ENCODE peak calls at places on chromosomes 11 and 22, in four cellular contexts. W is HepG2, G is K562, O is GM12878. R is an unnamed sample.
A peak's percentile ranks its signal among the peaks of the same experiment; 100 is the strongest.

GRCh38 chr11:29527391-29527936 is 489.4 kb downstream of the KCNA4 start:
- DNase-seq in W (peak; percentile 35), G (no peak), O (no peak), R (no peak)

GRCh38 chr22:50606561-50607365 is 6.2 kb downstream of the MAPK8IP2 start:
- DNase-seq in W (no peak), G (no peak), O (no peak), R (no peak)

GRCh38 chr11:132056689-132057088 is 686.3 kb downstream of the NTM start:
- DNase-seq in W (no peak), G (no peak), O (no peak), R (no peak)

GRCh38 chr11:75334402-75334891 is 17.0 kb downstream of the ARRB1 start:
- DNase-seq in W (no peak), G (peak; percentile 70), O (no peak), R (peak; percentile 37)

GRCh38 chr11:77167111-77167626 is 39.1 kb downstream of the MYO7A start:
- DNase-seq in W (no peak), G (no peak), O (no peak), R (no peak)

GRCh38 chr22:50270302-50271010 is at the start of gene MAPK11:
- DNase-seq in W (peak; percentile 47), G (peak; percentile 79), O (no peak), R (peak; percentile 87)

GRCh38 chr11:124751391-124751740 is 689 bp downstream of the VSIG2 start:
- DNase-seq in W (no peak), G (no peak), O (no peak), R (peak; percentile 22)

GRCh38 chr11:44622190-44622650 is 56.8 kb downstream of the CD82 start:
- DNase-seq in W (no peak), G (no peak), O (no peak), R (no peak)

GRCh38 chr22:47130883-47131610 is 368.6 kb downstream of the TBC1D22A start:
- DNase-seq in W (no peak), G (no peak), O (no peak), R (no peak)

GRCh38 chr11:61893981-61894380 is 2.6 kb upstream of the FADS3 start:
- DNase-seq in W (no peak), G (no peak), O (no peak), R (no peak)

GRCh38 chr22:17732251-17732854 is 41.9 kb downstream of the BID start:
- DNase-seq in W (no peak), G (no peak), O (no peak), R (no peak)

GRCh38 chr11:118918686-118919280 is 6.9 kb downstream of the BCL9L start:
- DNase-seq in W (no peak), G (peak; percentile 64), O (no peak), R (no peak)

GRCh38 chr11:35671396-35672127 is 9.0 kb downstream of the TRIM44 start:
- DNase-seq in W (no peak), G (no peak), O (no peak), R (no peak)

GRCh38 chr11:8604078-8604723 is 10.2 kb upstream of the STK33 start:
- DNase-seq in W (peak; percentile 46), G (peak; percentile 69), O (no peak), R (peak; percentile 79)

GRCh38 chr22:41478891-41479521 is 10.1 kb downstream of the ACO2 start:
- DNase-seq in W (no peak), G (no peak), O (peak; percentile 61), R (no peak)
- TF ChIP-seq TCF7 in W (no peak), G (no peak), O (no peak), R (no peak)

GRCh38 chr11:21472256-21472655 is 720.6 kb upstream of the ANO5 start:
- DNase-seq in W (no peak), G (no peak), O (no peak), R (no peak)
- TF ChIP-seq TCF7 in W (no peak), G (no peak), O (no peak), R (no peak)

GRCh38 chr11:129324533-129325175 is 51.0 kb upstream of the BARX2 start:
- DNase-seq in W (peak; percentile 93), G (no peak), O (no peak), R (no peak)
- TF ChIP-seq TCF7 in W (no peak), G (no peak), O (no peak), R (no peak)

DNA sequence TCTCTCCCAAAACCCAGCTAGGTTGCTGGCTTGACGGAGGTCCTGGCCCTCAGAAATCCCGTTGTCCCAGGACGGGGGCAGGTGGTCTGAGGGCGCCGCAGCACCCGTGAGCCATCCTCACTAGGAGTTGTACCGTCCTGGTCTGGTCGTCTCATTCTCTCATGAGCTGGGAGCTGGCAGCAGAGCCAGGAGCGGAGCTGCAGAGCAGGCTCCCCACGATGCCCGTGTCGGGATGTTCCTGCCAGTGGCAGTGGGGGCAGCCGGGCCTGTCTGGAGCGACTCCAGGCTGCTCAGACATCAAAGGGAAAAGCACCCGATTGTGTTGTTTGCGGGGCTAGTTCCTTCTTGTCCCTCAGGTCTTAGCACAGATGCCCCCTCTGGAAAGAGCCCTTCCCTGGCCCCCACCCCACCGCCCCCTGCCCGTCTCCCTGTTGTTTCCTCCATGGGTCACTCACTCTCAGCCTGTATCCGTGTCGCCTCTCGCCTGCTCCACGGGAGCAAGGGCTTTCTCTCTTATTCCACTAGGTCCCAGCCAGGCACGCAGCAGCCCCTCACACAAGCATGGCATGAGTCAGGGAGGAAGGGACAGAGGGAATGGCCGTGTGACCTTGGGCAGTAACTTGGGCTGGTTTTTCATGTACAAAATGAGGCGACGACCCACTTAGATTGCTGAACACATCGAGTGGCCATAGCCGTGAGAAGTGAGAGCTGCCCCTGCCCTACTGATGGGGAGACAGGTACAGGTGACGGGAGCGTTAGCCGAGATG is 23.2 kb upstream of the MGAT3 start:
- DNase-seq in W (no peak), G (no peak), O (no peak), R (no peak)
- TF ChIP-seq TCF7 in W (no peak), G (no peak), O (no peak), R (no peak)

GRCh38 chr11:19766810-19767209 is 54.2 kb downstream of the NAV2 start:
- DNase-seq in W (no peak), G (no peak), O (no peak), R (no peak)
- TF ChIP-seq TCF7 in W (no peak), G (no peak), O (no peak), R (no peak)